ENCODE peak calls at places on chromosomes 2 and 18, in four cellular contexts. Z is HepG2, L is SK-N-SH, N is K562. U is an unnamed sample.

GRCh38 chr2:205739618-205740017 is 57.3 kb downstream of the NRP2 start:
- DNase-seq in Z (no peak), L (peak), N (no peak), U (no peak)

GRCh38 chr2:27776097-27776496 is 4.6 kb downstream of the MRPL33 start:
- DNase-seq in Z (no peak), L (no peak), N (no peak), U (no peak)

GRCh38 chr2:233356546-233357308 is 2.4 kb downstream of the DGKD start:
- DNase-seq in Z (no peak), L (no peak), N (no peak), U (no peak)

GRCh38 chr2:236180831-236181453 is 12.8 kb upstream of the GBX2 start:
- DNase-seq in Z (peak), L (peak), N (peak), U (peak)

GRCh38 chr2:69205491-69205890 is 181.5 kb downstream of the GFPT1 start:
- DNase-seq in Z (no peak), L (no peak), N (no peak), U (no peak)

GRCh38 chr2:233852056-233852455 is 2.3 kb downstream of the HJURP start:
- DNase-seq in Z (no peak), L (no peak), N (no peak), U (no peak)

GRCh38 chr2:160365691-160366367 is 127.8 kb downstream of the RBMS1 start:
- DNase-seq in Z (no peak), L (no peak), N (no peak), U (no peak)

GRCh38 chr18:57772387-57772799 is 30.7 kb downstream of the ATP8B1 start:
- DNase-seq in Z (peak), L (no peak), N (no peak), U (no peak)

GRCh38 chr2:19351914-19352697 is 6.3 kb downstream of the OSR1 start:
- DNase-seq in Z (no peak), L (peak), N (no peak), U (peak)

GRCh38 chr18:32362484-32362883 is 108.2 kb downstream of the GAREM1 start:
- DNase-seq in Z (no peak), L (no peak), N (no peak), U (no peak)

GRCh38 chr2:200603972-200604371 is 18.2 kb downstream of the AOX1 start:
- DNase-seq in Z (peak), L (no peak), N (no peak), U (no peak)

GRCh38 chr2:168517801-168518200 is 61.7 kb downstream of the CERS6 start:
- DNase-seq in Z (no peak), L (no peak), N (no peak), U (no peak)

GRCh38 chr2:168515502-168515901 is 59.4 kb downstream of the CERS6 start:
- DNase-seq in Z (no peak), L (no peak), N (no peak), U (no peak)

GRCh38 chr2:168519534-168520308 is 63.6 kb downstream of the CERS6 start:
- DNase-seq in Z (no peak), L (no peak), N (no peak), U (no peak)

GRCh38 chr2:168521342-168521741 is 65.3 kb downstream of the CERS6 start:
- DNase-seq in Z (no peak), L (peak), N (peak), U (no peak)

DNA sequence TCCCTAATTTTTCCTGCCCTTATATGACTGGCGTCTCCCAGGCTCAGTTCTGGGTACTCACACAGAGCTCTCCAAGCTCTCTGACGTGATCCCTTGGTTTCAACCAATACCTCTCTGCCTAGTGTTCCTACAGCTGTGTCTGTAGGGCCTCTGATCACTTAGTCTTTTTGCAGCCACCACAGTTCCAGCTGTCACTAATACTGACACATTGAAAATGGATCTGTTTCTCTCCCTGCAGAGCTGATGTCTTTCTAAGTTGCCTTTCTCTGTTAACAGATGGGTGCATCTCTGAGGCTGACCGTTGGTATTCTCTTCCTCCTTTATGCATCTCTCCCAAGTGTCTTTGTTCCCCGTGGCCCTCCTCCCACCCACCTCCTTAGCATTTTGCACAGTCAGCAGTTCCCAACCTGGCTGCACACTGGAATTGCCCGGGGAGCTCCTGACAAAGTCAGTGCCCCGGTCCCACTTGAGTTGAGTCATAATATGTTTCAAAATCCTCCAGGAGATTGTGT is 62.5 kb downstream of the CERS6 start:
- DNase-seq in Z (no peak), L (no peak), N (no peak), U (peak)
- TF ChIP-seq FOXJ3 in Z (no peak), L (no peak), N (no peak), U (no peak)

GRCh38 chr18:10329116-10329515 is 125.3 kb upstream of the APCDD1 start:
- DNase-seq in Z (no peak), L (no peak), N (no peak), U (no peak)

GRCh38 chr18:10332452-10332851 is 122.0 kb upstream of the APCDD1 start:
- DNase-seq in Z (no peak), L (no peak), N (no peak), U (no peak)

GRCh38 chr18:10330428-10330827 is 124.0 kb upstream of the APCDD1 start:
- DNase-seq in Z (no peak), L (no peak), N (no peak), U (no peak)
- TF ChIP-seq FOXJ3 in Z (no peak), L (no peak), N (no peak), U (no peak)

GRCh38 chr2:88180594-88181240 is 10.6 kb downstream of the THNSL2 start:
- DNase-seq in Z (no peak), L (no peak), N (no peak), U (no peak)
- TF ChIP-seq FOXJ3 in Z (no peak), L (no peak), N (no peak), U (no peak)

GRCh38 chr2:20400306-20400705 is 46.6 kb upstream of the RHOB start:
- DNase-seq in Z (no peak), L (no peak), N (no peak), U (no peak)

GRCh38 chr2:20400787-20401494 is 45.9 kb upstream of the RHOB start:
- DNase-seq in Z (no peak), L (no peak), N (no peak), U (no peak)

GRCh38 chr2:20401495-20401855 is 45.4 kb upstream of the RHOB start:
- DNase-seq in Z (no peak), L (no peak), N (no peak), U (no peak)

GRCh38 chr2:20397811-20398447 is 47.3 kb upstream of the PUM2 start:
- DNase-seq in Z (no peak), L (no peak), N (no peak), U (no peak)

DNA sequence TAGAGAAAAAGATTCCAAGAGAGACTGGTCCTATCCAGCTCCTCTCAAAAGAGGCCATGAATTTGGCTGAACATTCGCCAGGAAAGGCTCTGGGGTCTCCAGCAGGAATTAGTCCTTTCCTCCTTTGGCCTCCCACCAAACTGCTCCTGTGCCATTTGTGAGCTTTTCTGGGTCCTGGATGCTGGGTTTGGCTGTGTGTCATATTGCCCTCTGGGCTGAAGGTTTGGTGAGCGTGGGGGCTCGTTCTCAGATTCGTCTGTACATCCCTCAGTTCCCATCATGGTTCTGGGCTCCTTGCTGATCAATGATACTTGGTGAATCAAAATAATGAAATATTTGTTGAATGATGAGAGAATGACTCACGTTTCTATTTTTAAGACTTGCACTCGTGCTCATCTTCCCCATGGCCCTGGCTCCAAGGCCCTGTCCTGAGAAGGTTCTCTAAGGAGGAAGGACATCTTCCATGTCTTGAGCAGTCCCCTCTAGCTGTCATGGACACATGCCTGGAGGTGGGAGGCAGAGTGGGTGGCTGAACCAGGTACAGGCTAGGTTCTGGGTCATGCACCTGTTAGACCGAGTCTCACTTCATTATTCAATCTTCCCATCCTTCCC is 47.8 kb upstream of the RHOB start:
- DNase-seq in Z (no peak), L (no peak), N (no peak), U (no peak)
- TF ChIP-seq FOXJ3 in Z (no peak), L (no peak), N (no peak), U (no peak)

U was measured in WTC11.